ENCODE peak calls at places on chromosomes 5 and 9, in nine cellular contexts. U, Y, X, A, O, J, N, I and Z are unnamed samples.

GRCh38 chr5:103109277-103109676 is 10.7 kb downstream of the GIN1 start:
- DNase-seq in U (no peak), Y (no peak), X (no peak), A (no peak), O (no peak), J (no peak), N (no peak), I (no peak), Z (no peak)

GRCh38 chr9:4855861-4856260 is 63.1 kb downstream of the RCL1 start:
- DNase-seq in U (no peak), Y (no peak), X (peak), A (peak), O (peak), J (peak), N (no peak), I (no peak), Z (no peak)

GRCh38 chr5:418681-419121 is 24.3 kb upstream of the EXOC3 start:
- DNase-seq in U (no peak), Y (no peak), X (no peak), A (peak), O (no peak), J (no peak), N (no peak), I (no peak), Z (no peak)

GRCh38 chr5:67287795-67288194 is 91.2 kb upstream of the CD180 start:
- DNase-seq in U (no peak), Y (no peak), X (no peak), A (no peak), O (no peak), J (peak), N (no peak), I (no peak), Z (no peak)

GRCh38 chr5:101626572-101626971 is 669.5 kb downstream of the SLCO4C1 start:
- DNase-seq in U (no peak), Y (no peak), X (no peak), A (no peak), O (no peak), J (no peak), N (no peak), I (no peak), Z (no peak)

GRCh38 chr5:36934740-36935356 is 58.3 kb downstream of the NIPBL start:
- DNase-seq in U (no peak), Y (no peak), X (no peak), A (no peak), O (peak), J (peak), N (no peak), I (no peak), Z (no peak)

GRCh38 chr9:95077053-95077765 is 240.3 kb downstream of the FANCC start:
- DNase-seq in U (no peak), Y (peak), X (no peak), A (peak), O (no peak), J (no peak), N (no peak), I (no peak), Z (no peak)

GRCh38 chr9:61673664-61674381 is 484.0 kb downstream of the SPATA31A7 start:
- DNase-seq in U (no peak), Y (no peak), X (no peak), A (peak), O (no peak), J (no peak), N (no peak), I (no peak), Z (no peak)

GRCh38 chr5:61401726-61402125 is 69.7 kb downstream of the ZSWIM6 start:
- DNase-seq in U (no peak), Y (no peak), X (peak), A (no peak), O (peak), J (peak), N (no peak), I (no peak), Z (no peak)

GRCh38 chr5:5409151-5409810 is 13.2 kb upstream of the ICE1 start:
- DNase-seq in U (no peak), Y (no peak), X (peak), A (no peak), O (no peak), J (peak), N (no peak), I (no peak), Z (no peak)

GRCh38 chr5:44332360-44332971 is 56.8 kb downstream of the FGF10 start:
- DNase-seq in U (no peak), Y (no peak), X (peak), A (no peak), O (peak), J (peak), N (no peak), I (no peak), Z (peak)

GRCh38 chr9:131672451-131672850 is 67.4 kb downstream of the RAPGEF1 start:
- DNase-seq in U (no peak), Y (no peak), X (no peak), A (no peak), O (no peak), J (no peak), N (no peak), I (no peak), Z (no peak)

GRCh38 chr5:181189962-181190710 is 14.9 kb downstream of the TRIM7 start:
- DNase-seq in U (no peak), Y (no peak), X (no peak), A (peak), O (no peak), J (no peak), N (no peak), I (no peak), Z (no peak)

GRCh38 chr5:5770825-5771224 is 348.3 kb downstream of the ICE1 start:
- DNase-seq in U (no peak), Y (no peak), X (no peak), A (no peak), O (no peak), J (no peak), N (no peak), I (no peak), Z (no peak)

GRCh38 chr9:92706218-92706940 is 36.4 kb upstream of the IPPK start:
- DNase-seq in U (no peak), Y (no peak), X (peak), A (no peak), O (no peak), J (peak), N (no peak), I (no peak), Z (no peak)

GRCh38 chr9:116008278-116008677 is 145.3 kb upstream of the PAPPA start:
- DNase-seq in U (no peak), Y (no peak), X (peak), A (no peak), O (no peak), J (peak), N (no peak), I (no peak), Z (no peak)

GRCh38 chr5:90558344-90559192 is at the start of gene ADGRV1:
- DNase-seq in U (no peak), Y (peak), X (peak), A (no peak), O (peak), J (peak), N (no peak), I (no peak), Z (peak)

GRCh38 chr9:88803551-88804288 is 187.5 kb upstream of the S1PR3 start:
- DNase-seq in U (no peak), Y (peak), X (no peak), A (no peak), O (no peak), J (peak), N (no peak), I (no peak), Z (peak)

GRCh38 chr5:143800715-143801114 is 11.2 kb upstream of the HMHB1 start:
- DNase-seq in U (no peak), Y (no peak), X (no peak), A (no peak), O (no peak), J (no peak), N (no peak), I (no peak), Z (no peak)

GRCh38 chr5:79346420-79346824 is 110.5 kb downstream of the JMY start:
- DNase-seq in U (no peak), Y (no peak), X (peak), A (no peak), O (peak), J (peak), N (no peak), I (no peak), Z (no peak)

GRCh38 chr5:139062910-139063663 is 135.1 kb downstream of the SIL1 start:
- DNase-seq in U (no peak), Y (no peak), X (no peak), A (no peak), O (no peak), J (no peak), N (no peak), I (no peak), Z (no peak)

GRCh38 chr5:106288977-106289376 is 1381.8 kb downstream of the EFNA5 start:
- DNase-seq in U (no peak), Y (no peak), X (peak), A (no peak), O (no peak), J (peak), N (no peak), I (no peak), Z (no peak)

GRCh38 chr9:2041736-2042135 is 26.6 kb downstream of the SMARCA2 start:
- DNase-seq in U (no peak), Y (no peak), X (no peak), A (no peak), O (no peak), J (no peak), N (no peak), I (no peak), Z (no peak)

GRCh38 chr9:94056442-94056974 is 27.8 kb upstream of the PTPDC1 start:
- DNase-seq in U (no peak), Y (no peak), X (no peak), A (no peak), O (peak), J (peak), N (no peak), I (no peak), Z (no peak)

GRCh38 chr5:75023368-75024159 is 28.8 kb downstream of the GCNT4 start:
- DNase-seq in U (no peak), Y (no peak), X (no peak), A (no peak), O (peak), J (peak), N (no peak), I (no peak), Z (no peak)

GRCh38 chr9:98020471-98021145 is 35.9 kb upstream of the NANS start:
- DNase-seq in U (no peak), Y (no peak), X (no peak), A (no peak), O (no peak), J (no peak), N (no peak), I (no peak), Z (no peak)

GRCh38 chr9:108963459-108964143 is 29.4 kb downstream of the ABITRAM start:
- DNase-seq in U (no peak), Y (no peak), X (no peak), A (no peak), O (peak), J (no peak), N (no peak), I (no peak), Z (no peak)

GRCh38 chr9:122370869-122371467 is at the start of gene PTGS1:
- DNase-seq in U (no peak), Y (no peak), X (no peak), A (peak), O (no peak), J (no peak), N (no peak), I (no peak), Z (no peak)

GRCh38 chr9:123011380-123011779 is 22.1 kb upstream of the GPR21 start:
- DNase-seq in U (no peak), Y (no peak), X (no peak), A (no peak), O (no peak), J (no peak), N (no peak), I (no peak), Z (no peak)

GRCh38 chr9:95107001-95107749 is 210.3 kb downstream of the FANCC start:
- DNase-seq in U (no peak), Y (no peak), X (no peak), A (peak), O (peak), J (peak), N (no peak), I (no peak), Z (no peak)

GRCh38 chr9:137301086-137301947 is 754 bp downstream of the NRARP start:
- DNase-seq in U (no peak), Y (no peak), X (no peak), A (peak), O (no peak), J (peak), N (peak), I (no peak), Z (no peak)

GRCh38 chr5:142684508-142685031 is 1.3 kb downstream of the FGF1 start:
- DNase-seq in U (no peak), Y (no peak), X (peak), A (no peak), O (no peak), J (no peak), N (no peak), I (no peak), Z (no peak)

GRCh38 chr5:130231786-130232185 is 327.5 kb downstream of the CHSY3 start:
- DNase-seq in U (no peak), Y (no peak), X (no peak), A (no peak), O (no peak), J (no peak), N (no peak), I (no peak), Z (no peak)

GRCh38 chr9:137235424-137236237 is 4.9 kb downstream of the SLC34A3 start:
- DNase-seq in U (no peak), Y (no peak), X (no peak), A (no peak), O (no peak), J (no peak), N (no peak), I (no peak), Z (no peak)